ENCODE peak calls at places on chromosomes 4 and X, in six cellular contexts. One of them, this sample, is unnamed. For H3K4me1 and H3K9me3, the result is how much of the 10 kb centered on the place peaks cover.

GRCh38 chrX:9379697-9380551 is 84.9 kb upstream of the TBL1X start:
- DNase-seq in right atrium auricular region: no peak
- DNase-seq in uterus: no peak
- DNase-seq in endodermal cell: no peak
- DNase-seq in fibroblast of lung: peak
- DNase-seq in psoas muscle: no peak
- DNase-seq in this sample: no peak

GRCh38 chr4:88866862-88867550 is 169.4 kb upstream of the NAP1L5 start:
- DNase-seq in right atrium auricular region: no peak
- DNase-seq in uterus: no peak
- DNase-seq in endodermal cell: no peak
- DNase-seq in fibroblast of lung: no peak
- DNase-seq in psoas muscle: no peak
- DNase-seq in this sample: no peak

GRCh38 chrX:154021131-154021611 is 1.5 kb upstream of the IRAK1 start:
- DNase-seq in right atrium auricular region: no peak
- DNase-seq in uterus: no peak
- DNase-seq in endodermal cell: peak
- DNase-seq in fibroblast of lung: peak
- DNase-seq in psoas muscle: no peak
- DNase-seq in this sample: no peak

GRCh38 chr4:98318521-98318920 is 57.3 kb downstream of the RAP1GDS1 start:
- DNase-seq in right atrium auricular region: no peak
- DNase-seq in uterus: no peak
- DNase-seq in endodermal cell: no peak
- DNase-seq in fibroblast of lung: no peak
- DNase-seq in psoas muscle: no peak
- DNase-seq in this sample: no peak

GRCh38 chr4:152771736-152772533 is 7.6 kb downstream of the TIGD4 start:
- DNase-seq in right atrium auricular region: no peak
- DNase-seq in uterus: no peak
- DNase-seq in endodermal cell: no peak
- DNase-seq in fibroblast of lung: no peak
- DNase-seq in psoas muscle: no peak
- DNase-seq in this sample: no peak

GRCh38 chrX:109940411-109940810 is 62.5 kb upstream of the TMEM164 start:
- DNase-seq in right atrium auricular region: no peak
- DNase-seq in uterus: no peak
- DNase-seq in endodermal cell: no peak
- DNase-seq in fibroblast of lung: no peak
- DNase-seq in psoas muscle: no peak
- DNase-seq in this sample: no peak

GRCh38 chr4:6474053-6474568 is 1.7 kb upstream of the PPP2R2C start:
- DNase-seq in right atrium auricular region: peak
- DNase-seq in uterus: no peak
- DNase-seq in endodermal cell: peak
- DNase-seq in fibroblast of lung: no peak
- DNase-seq in psoas muscle: no peak
- DNase-seq in this sample: peak

GRCh38 chrX:101232316-101232715 is 12.7 kb downstream of the DRP2 start:
- DNase-seq in right atrium auricular region: no peak
- DNase-seq in uterus: no peak
- DNase-seq in endodermal cell: no peak
- DNase-seq in fibroblast of lung: no peak
- DNase-seq in psoas muscle: no peak
- DNase-seq in this sample: no peak

GRCh38 chr4:54571293-54571723 is 86.4 kb upstream of the KIT start:
- DNase-seq in right atrium auricular region: no peak
- DNase-seq in uterus: no peak
- DNase-seq in endodermal cell: no peak
- DNase-seq in fibroblast of lung: no peak
- DNase-seq in psoas muscle: no peak
- DNase-seq in this sample: no peak

GRCh38 chr4:13555325-13555724 is 11.0 kb upstream of the NKX3-2 start:
- DNase-seq in right atrium auricular region: no peak
- DNase-seq in uterus: no peak
- DNase-seq in endodermal cell: no peak
- DNase-seq in fibroblast of lung: no peak
- DNase-seq in psoas muscle: no peak
- DNase-seq in this sample: no peak

GRCh38 chrX:9885150-9885549 is 82.0 kb upstream of the CLDN34 start:
- DNase-seq in right atrium auricular region: no peak
- DNase-seq in uterus: no peak
- DNase-seq in endodermal cell: peak
- DNase-seq in fibroblast of lung: peak
- DNase-seq in psoas muscle: peak
- DNase-seq in this sample: no peak

GRCh38 chr4:169493164-169493524 is 119.2 kb downstream of the NEK1 start:
- DNase-seq in right atrium auricular region: no peak
- DNase-seq in uterus: no peak
- DNase-seq in endodermal cell: no peak
- DNase-seq in fibroblast of lung: no peak
- DNase-seq in psoas muscle: no peak
- DNase-seq in this sample: no peak

GRCh38 chr4:54844911-54845310 is 187.2 kb downstream of the KIT start:
- DNase-seq in right atrium auricular region: no peak
- DNase-seq in uterus: no peak
- DNase-seq in endodermal cell: no peak
- DNase-seq in fibroblast of lung: no peak
- DNase-seq in psoas muscle: no peak
- DNase-seq in this sample: no peak

GRCh38 chr4:39451423-39452023 is 7.2 kb downstream of the RPL9 start:
- DNase-seq in right atrium auricular region: no peak
- DNase-seq in uterus: no peak
- DNase-seq in endodermal cell: no peak
- DNase-seq in fibroblast of lung: no peak
- DNase-seq in psoas muscle: no peak
- DNase-seq in this sample: no peak

GRCh38 chr4:184541918-184542317 is 67.6 kb upstream of the IRF2 start:
- DNase-seq in right atrium auricular region: no peak
- DNase-seq in uterus: no peak
- DNase-seq in endodermal cell: no peak
- DNase-seq in fibroblast of lung: no peak
- DNase-seq in psoas muscle: no peak
- DNase-seq in this sample: no peak

GRCh38 chr4:37453361-37454262 is 209.1 kb downstream of the NWD2 start:
- DNase-seq in right atrium auricular region: no peak
- DNase-seq in uterus: peak
- DNase-seq in endodermal cell: peak
- DNase-seq in fibroblast of lung: peak
- DNase-seq in psoas muscle: peak
- DNase-seq in this sample: peak

GRCh38 chr4:52976523-52977230 is 114.6 kb downstream of the RASL11B start:
- DNase-seq in right atrium auricular region: no peak
- DNase-seq in uterus: no peak
- DNase-seq in endodermal cell: no peak
- DNase-seq in fibroblast of lung: no peak
- DNase-seq in psoas muscle: no peak
- DNase-seq in this sample: no peak

GRCh38 chr4:181046809-181047208 is 1196.4 kb upstream of the TENM3 start:
- DNase-seq in right atrium auricular region: no peak
- DNase-seq in uterus: no peak
- DNase-seq in endodermal cell: peak
- DNase-seq in fibroblast of lung: no peak
- DNase-seq in psoas muscle: no peak
- DNase-seq in this sample: no peak

GRCh38 chrX:139113682-139114081 is 402.2 kb upstream of the FGF13 start:
- DNase-seq in right atrium auricular region: no peak
- DNase-seq in uterus: no peak
- DNase-seq in endodermal cell: no peak
- DNase-seq in fibroblast of lung: no peak
- DNase-seq in psoas muscle: no peak
- DNase-seq in this sample: no peak

GRCh38 chrX:120334137-120334536 is 22.9 kb upstream of the TMEM255A start:
- DNase-seq in right atrium auricular region: no peak
- DNase-seq in uterus: no peak
- DNase-seq in endodermal cell: no peak
- DNase-seq in fibroblast of lung: no peak
- DNase-seq in psoas muscle: no peak
- DNase-seq in this sample: no peak

GRCh38 chr4:118034061-118034785 is at the start of gene NDST3:
- DNase-seq in right atrium auricular region: no peak
- DNase-seq in uterus: no peak
- DNase-seq in endodermal cell: peak
- DNase-seq in fibroblast of lung: peak
- DNase-seq in psoas muscle: peak
- DNase-seq in this sample: no peak

GRCh38 chr4:171025776-171026175 is 787.4 kb upstream of the GALNTL6 start:
- DNase-seq in right atrium auricular region: no peak
- DNase-seq in uterus: no peak
- DNase-seq in endodermal cell: no peak
- DNase-seq in fibroblast of lung: no peak
- DNase-seq in psoas muscle: no peak
- DNase-seq in this sample: no peak

GRCh38 chr4:143232277-143232676 is 47.6 kb downstream of the USP38 start:
- DNase-seq in right atrium auricular region: no peak
- DNase-seq in uterus: no peak
- DNase-seq in endodermal cell: no peak
- DNase-seq in fibroblast of lung: no peak
- DNase-seq in psoas muscle: no peak
- DNase-seq in this sample: no peak

GRCh38 chr4:171846232-171846631 is 33.0 kb downstream of the GALNTL6 start:
- DNase-seq in right atrium auricular region: no peak
- DNase-seq in uterus: no peak
- DNase-seq in endodermal cell: peak
- DNase-seq in fibroblast of lung: peak
- DNase-seq in psoas muscle: no peak
- DNase-seq in this sample: no peak

GRCh38 chr4:55393461-55394320 is 2.1 kb upstream of the TMEM165 start:
- DNase-seq in right atrium auricular region: no peak
- DNase-seq in uterus: no peak
- DNase-seq in endodermal cell: no peak
- DNase-seq in fibroblast of lung: peak
- DNase-seq in psoas muscle: no peak
- DNase-seq in this sample: no peak

GRCh38 chr4:101762025-101762424 is 28.5 kb upstream of the BANK1 start:
- DNase-seq in right atrium auricular region: no peak
- DNase-seq in uterus: no peak
- DNase-seq in endodermal cell: no peak
- DNase-seq in fibroblast of lung: no peak
- DNase-seq in psoas muscle: no peak
- DNase-seq in this sample: no peak

GRCh38 chr4:165656829-165657467 is 216.1 kb upstream of the TLL1 start:
- DNase-seq in right atrium auricular region: no peak
- DNase-seq in uterus: no peak
- DNase-seq in endodermal cell: no peak
- DNase-seq in fibroblast of lung: no peak
- DNase-seq in psoas muscle: no peak
- DNase-seq in this sample: no peak

GRCh38 chrX:107823456-107823855 is 2.2 kb upstream of the MID2 start:
- DNase-seq in right atrium auricular region: no peak
- DNase-seq in uterus: no peak
- DNase-seq in endodermal cell: no peak
- DNase-seq in fibroblast of lung: peak
- DNase-seq in psoas muscle: no peak
- DNase-seq in this sample: no peak

GRCh38 chrX:102712967-102713677 is 874 bp downstream of the GPRASP2 start:
- DNase-seq in right atrium auricular region: peak
- DNase-seq in uterus: peak
- DNase-seq in endodermal cell: peak
- DNase-seq in fibroblast of lung: peak
- DNase-seq in psoas muscle: peak
- DNase-seq in this sample: peak

GRCh38 chrX:107025538-107025937 is 25.5 kb upstream of the MORC4 start:
- DNase-seq in right atrium auricular region: no peak
- DNase-seq in uterus: no peak
- DNase-seq in endodermal cell: no peak
- DNase-seq in fibroblast of lung: peak
- DNase-seq in psoas muscle: no peak
- DNase-seq in this sample: no peak

GRCh38 chrX:15465896-15466651 is 27.1 kb downstream of the PIR start:
- DNase-seq in right atrium auricular region: no peak
- DNase-seq in uterus: no peak
- DNase-seq in endodermal cell: peak
- DNase-seq in fibroblast of lung: peak
- DNase-seq in psoas muscle: no peak
- DNase-seq in this sample: no peak

DNA sequence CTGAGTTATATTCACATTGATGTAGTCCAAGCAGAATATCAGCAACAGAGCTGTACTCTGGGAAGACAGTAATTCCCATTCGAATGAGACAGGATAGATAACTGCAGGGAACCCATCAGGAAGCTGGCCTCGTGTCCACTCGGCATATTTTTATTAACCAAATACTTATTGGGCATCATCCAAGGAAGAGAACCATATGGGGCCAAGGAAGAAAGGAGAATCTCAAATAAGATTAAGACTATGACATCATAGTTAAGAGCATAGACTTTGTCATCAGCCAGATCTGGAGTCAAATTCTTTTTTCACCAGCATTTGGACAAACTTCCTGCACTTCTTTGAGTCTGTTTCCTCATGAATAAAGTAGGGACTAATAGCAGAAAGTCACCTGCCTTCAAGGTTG is 198.0 kb downstream of the SOWAHB start:
- DNase-seq in right atrium auricular region: no peak
- DNase-seq in uterus: no peak
- DNase-seq in endodermal cell: no peak
- DNase-seq in fibroblast of lung: no peak
- DNase-seq in psoas muscle: no peak
- DNase-seq in this sample: no peak
- H3K4me1 ChIP-seq in right atrium auricular region: under half
- H3K4me1 ChIP-seq in uterus: under half
- H3K4me1 ChIP-seq in endodermal cell: under half
- H3K4me1 ChIP-seq in fibroblast of lung: under half
- H3K4me1 ChIP-seq in psoas muscle: under half
- H3K4me1 ChIP-seq in this sample: under half

GRCh38 chr4:5160668-5161067 is 109.4 kb downstream of the STK32B start:
- DNase-seq in right atrium auricular region: no peak
- DNase-seq in uterus: no peak
- DNase-seq in endodermal cell: no peak
- DNase-seq in fibroblast of lung: no peak
- DNase-seq in psoas muscle: no peak
- DNase-seq in this sample: no peak
- H3K9me3 ChIP-seq in right atrium auricular region: under half
- H3K9me3 ChIP-seq in uterus: under half
- H3K9me3 ChIP-seq in endodermal cell: under half
- H3K9me3 ChIP-seq in fibroblast of lung: under half
- H3K9me3 ChIP-seq in psoas muscle: under half
- H3K9me3 ChIP-seq in this sample: under half

GRCh38 chr4:83217721-83218522 is 66.7 kb downstream of the COQ2 start:
- DNase-seq in right atrium auricular region: no peak
- DNase-seq in uterus: no peak
- DNase-seq in endodermal cell: no peak
- DNase-seq in fibroblast of lung: no peak
- DNase-seq in psoas muscle: no peak
- DNase-seq in this sample: no peak
- H3K4me3 ChIP-seq in right atrium auricular region: no peak
- H3K4me3 ChIP-seq in uterus: no peak
- H3K4me3 ChIP-seq in endodermal cell: no peak
- H3K4me3 ChIP-seq in fibroblast of lung: no peak
- H3K4me3 ChIP-seq in psoas muscle: no peak
- H3K4me3 ChIP-seq in this sample: no peak

DNA sequence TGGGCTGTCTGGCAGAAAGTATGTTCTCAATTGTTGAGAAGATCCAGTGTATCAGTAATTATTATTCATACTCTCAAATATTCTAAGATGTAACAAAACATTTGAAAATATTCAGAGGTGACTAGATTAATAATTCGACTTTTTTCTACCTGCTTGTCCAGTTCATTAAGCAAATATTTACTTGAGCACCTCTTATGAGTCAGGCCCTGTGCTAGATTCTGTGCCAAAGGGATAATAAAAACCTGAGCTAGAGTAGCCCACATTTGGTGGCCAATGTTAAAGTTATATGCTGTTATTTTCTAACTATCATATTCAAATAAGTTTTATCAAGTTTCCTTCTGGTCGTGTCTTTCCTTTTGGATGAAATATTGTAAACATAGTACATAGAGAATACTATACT is 58.5 kb downstream of the ARHGAP10 start:
- DNase-seq in right atrium auricular region: no peak
- DNase-seq in uterus: no peak
- DNase-seq in endodermal cell: no peak
- DNase-seq in fibroblast of lung: no peak
- DNase-seq in psoas muscle: no peak
- DNase-seq in this sample: no peak
- H3K4me1 ChIP-seq in right atrium auricular region: half or more
- H3K4me1 ChIP-seq in uterus: under half
- H3K4me1 ChIP-seq in endodermal cell: under half
- H3K4me1 ChIP-seq in fibroblast of lung: under half
- H3K4me1 ChIP-seq in psoas muscle: half or more
- H3K4me1 ChIP-seq in this sample: half or more